ENCODE peak calls at places on chromosome 21, in eight cellular contexts. One of them, this sample, is unnamed.

GRCh38 chr21:15301736-15302135 is 236.9 kb upstream of the NRIP1 start:
- DNase-seq in GM12865: no peak
- DNase-seq in astrocyte of the cerebellum: no peak
- DNase-seq in astrocyte of the spinal cord: peak
- DNase-seq in HCT116: no peak
- DNase-seq in NB4: no peak
- DNase-seq in uterus: no peak
- DNase-seq in choroid plexus epithelial cell: no peak
- DNase-seq in this sample: peak

GRCh38 chr21:28444131-28444530 is 548.5 kb downstream of the LTN1 start:
- DNase-seq in choroid plexus epithelial cell: peak
- DNase-seq in astrocyte of the spinal cord: no peak
- DNase-seq in GM12865: no peak
- DNase-seq in HCT116: no peak
- DNase-seq in NB4: no peak
- DNase-seq in astrocyte of the cerebellum: no peak
- DNase-seq in uterus: no peak
- DNase-seq in this sample: no peak

GRCh38 chr21:20647603-20648002 is 350.6 kb upstream of the NCAM2 start:
- DNase-seq in HCT116: no peak
- DNase-seq in NB4: no peak
- DNase-seq in astrocyte of the spinal cord: peak
- DNase-seq in GM12865: no peak
- DNase-seq in uterus: no peak
- DNase-seq in astrocyte of the cerebellum: peak
- DNase-seq in choroid plexus epithelial cell: peak
- DNase-seq in this sample: peak

GRCh38 chr21:14911351-14911750 is 153.4 kb downstream of the NRIP1 start:
- DNase-seq in astrocyte of the spinal cord: no peak
- DNase-seq in HCT116: no peak
- DNase-seq in NB4: no peak
- DNase-seq in uterus: no peak
- DNase-seq in astrocyte of the cerebellum: no peak
- DNase-seq in GM12865: no peak
- DNase-seq in choroid plexus epithelial cell: no peak
- DNase-seq in this sample: peak

GRCh38 chr21:27429612-27430361 is 462.9 kb upstream of the ADAMTS5 start:
- DNase-seq in choroid plexus epithelial cell: peak
- DNase-seq in NB4: no peak
- DNase-seq in astrocyte of the cerebellum: peak
- DNase-seq in uterus: no peak
- DNase-seq in HCT116: no peak
- DNase-seq in GM12865: no peak
- DNase-seq in astrocyte of the spinal cord: peak
- DNase-seq in this sample: no peak

GRCh38 chr21:20618878-20619277 is 379.3 kb upstream of the NCAM2 start:
- DNase-seq in GM12865: no peak
- DNase-seq in astrocyte of the spinal cord: no peak
- DNase-seq in choroid plexus epithelial cell: peak
- DNase-seq in uterus: no peak
- DNase-seq in astrocyte of the cerebellum: no peak
- DNase-seq in NB4: no peak
- DNase-seq in HCT116: no peak
- DNase-seq in this sample: no peak

GRCh38 chr21:34936299-34936698 is 112.8 kb downstream of the RUNX1 start:
- DNase-seq in astrocyte of the cerebellum: no peak
- DNase-seq in choroid plexus epithelial cell: peak
- DNase-seq in GM12865: no peak
- DNase-seq in HCT116: no peak
- DNase-seq in NB4: no peak
- DNase-seq in uterus: no peak
- DNase-seq in astrocyte of the spinal cord: no peak
- DNase-seq in this sample: no peak

GRCh38 chr21:43329361-43330269 is 97.3 kb downstream of the SIK1 start:
- DNase-seq in choroid plexus epithelial cell: no peak
- DNase-seq in GM12865: no peak
- DNase-seq in HCT116: no peak
- DNase-seq in uterus: no peak
- DNase-seq in NB4: no peak
- DNase-seq in astrocyte of the cerebellum: no peak
- DNase-seq in astrocyte of the spinal cord: no peak
- DNase-seq in this sample: no peak

GRCh38 chr21:42062543-42063022 is 8.5 kb upstream of the UMODL1 start:
- DNase-seq in astrocyte of the spinal cord: no peak
- DNase-seq in uterus: no peak
- DNase-seq in HCT116: no peak
- DNase-seq in NB4: peak
- DNase-seq in GM12865: peak
- DNase-seq in astrocyte of the cerebellum: no peak
- DNase-seq in choroid plexus epithelial cell: peak
- DNase-seq in this sample: no peak

GRCh38 chr21:17441370-17441769 is 71.5 kb upstream of the CXADR start:
- DNase-seq in choroid plexus epithelial cell: peak
- DNase-seq in NB4: no peak
- DNase-seq in uterus: no peak
- DNase-seq in astrocyte of the spinal cord: peak
- DNase-seq in astrocyte of the cerebellum: peak
- DNase-seq in GM12865: no peak
- DNase-seq in HCT116: no peak
- DNase-seq in this sample: peak

GRCh38 chr21:17491716-17492414 is 21.0 kb upstream of the CXADR start:
- DNase-seq in NB4: peak
- DNase-seq in choroid plexus epithelial cell: peak
- DNase-seq in astrocyte of the cerebellum: peak
- DNase-seq in uterus: peak
- DNase-seq in HCT116: peak
- DNase-seq in GM12865: peak
- DNase-seq in astrocyte of the spinal cord: peak
- DNase-seq in this sample: peak

GRCh38 chr21:36209626-36210171 is 53.1 kb downstream of the DOP1B start:
- DNase-seq in HCT116: peak
- DNase-seq in uterus: no peak
- DNase-seq in NB4: peak
- DNase-seq in choroid plexus epithelial cell: peak
- DNase-seq in GM12865: peak
- DNase-seq in astrocyte of the spinal cord: peak
- DNase-seq in astrocyte of the cerebellum: peak
- DNase-seq in this sample: peak

GRCh38 chr21:18248171-18248570 is 3.5 kb downstream of the CHODL start:
- DNase-seq in choroid plexus epithelial cell: no peak
- DNase-seq in uterus: no peak
- DNase-seq in astrocyte of the spinal cord: no peak
- DNase-seq in astrocyte of the cerebellum: no peak
- DNase-seq in GM12865: no peak
- DNase-seq in HCT116: no peak
- DNase-seq in NB4: no peak
- DNase-seq in this sample: no peak

GRCh38 chr21:26717146-26717739 is 128.0 kb downstream of the ADAMTS1 start:
- DNase-seq in astrocyte of the cerebellum: peak
- DNase-seq in NB4: peak
- DNase-seq in HCT116: no peak
- DNase-seq in GM12865: peak
- DNase-seq in uterus: no peak
- DNase-seq in astrocyte of the spinal cord: peak
- DNase-seq in choroid plexus epithelial cell: peak
- DNase-seq in this sample: peak

GRCh38 chr21:25818156-25818950 is 83.6 kb downstream of the GABPA start:
- DNase-seq in astrocyte of the cerebellum: no peak
- DNase-seq in uterus: no peak
- DNase-seq in astrocyte of the spinal cord: no peak
- DNase-seq in GM12865: no peak
- DNase-seq in NB4: no peak
- DNase-seq in HCT116: no peak
- DNase-seq in choroid plexus epithelial cell: no peak
- DNase-seq in this sample: no peak

GRCh38 chr21:44751799-44752636 is 40.6 kb upstream of the TSPEAR start:
- DNase-seq in NB4: no peak
- DNase-seq in GM12865: no peak
- DNase-seq in uterus: no peak
- DNase-seq in astrocyte of the cerebellum: no peak
- DNase-seq in astrocyte of the spinal cord: no peak
- DNase-seq in HCT116: no peak
- DNase-seq in choroid plexus epithelial cell: no peak
- DNase-seq in this sample: no peak

GRCh38 chr21:44749759-44750674 is 38.6 kb upstream of the TSPEAR start:
- DNase-seq in NB4: no peak
- DNase-seq in astrocyte of the spinal cord: no peak
- DNase-seq in choroid plexus epithelial cell: no peak
- DNase-seq in astrocyte of the cerebellum: no peak
- DNase-seq in GM12865: no peak
- DNase-seq in uterus: no peak
- DNase-seq in HCT116: no peak
- DNase-seq in this sample: no peak

GRCh38 chr21:44750675-44751025 is 39.3 kb upstream of the TSPEAR start:
- DNase-seq in GM12865: no peak
- DNase-seq in NB4: no peak
- DNase-seq in HCT116: no peak
- DNase-seq in uterus: no peak
- DNase-seq in astrocyte of the spinal cord: no peak
- DNase-seq in choroid plexus epithelial cell: no peak
- DNase-seq in astrocyte of the cerebellum: no peak
- DNase-seq in this sample: no peak

GRCh38 chr21:44752701-44753235 is 41.4 kb upstream of the TSPEAR start:
- DNase-seq in astrocyte of the spinal cord: no peak
- DNase-seq in NB4: no peak
- DNase-seq in GM12865: no peak
- DNase-seq in astrocyte of the cerebellum: no peak
- DNase-seq in choroid plexus epithelial cell: peak
- DNase-seq in uterus: no peak
- DNase-seq in HCT116: peak
- DNase-seq in this sample: peak

GRCh38 chr21:44751186-44751798 is 39.9 kb upstream of the TSPEAR start:
- DNase-seq in HCT116: no peak
- DNase-seq in uterus: no peak
- DNase-seq in GM12865: no peak
- DNase-seq in NB4: no peak
- DNase-seq in astrocyte of the spinal cord: no peak
- DNase-seq in choroid plexus epithelial cell: no peak
- DNase-seq in astrocyte of the cerebellum: no peak
- DNase-seq in this sample: no peak
- TF ChIP-seq CTCF in HCT116: no peak
- TF ChIP-seq CTCF in uterus: no peak
- TF ChIP-seq CTCF in GM12865: no peak
- TF ChIP-seq CTCF in NB4: no peak
- TF ChIP-seq CTCF in astrocyte of the spinal cord: no peak
- TF ChIP-seq CTCF in choroid plexus epithelial cell: no peak
- TF ChIP-seq CTCF in astrocyte of the cerebellum: no peak
- TF ChIP-seq CTCF in this sample: no peak

GRCh38 chr21:33518899-33519298 is 23.0 kb downstream of the GART start:
- DNase-seq in astrocyte of the spinal cord: no peak
- DNase-seq in uterus: no peak
- DNase-seq in choroid plexus epithelial cell: no peak
- DNase-seq in GM12865: no peak
- DNase-seq in astrocyte of the cerebellum: no peak
- DNase-seq in NB4: no peak
- DNase-seq in HCT116: no peak
- DNase-seq in this sample: no peak

GRCh38 chr21:33522297-33522696 is 19.6 kb downstream of the GART start:
- DNase-seq in NB4: no peak
- DNase-seq in HCT116: no peak
- DNase-seq in uterus: no peak
- DNase-seq in choroid plexus epithelial cell: no peak
- DNase-seq in GM12865: no peak
- DNase-seq in astrocyte of the cerebellum: no peak
- DNase-seq in astrocyte of the spinal cord: no peak
- DNase-seq in this sample: no peak

DNA sequence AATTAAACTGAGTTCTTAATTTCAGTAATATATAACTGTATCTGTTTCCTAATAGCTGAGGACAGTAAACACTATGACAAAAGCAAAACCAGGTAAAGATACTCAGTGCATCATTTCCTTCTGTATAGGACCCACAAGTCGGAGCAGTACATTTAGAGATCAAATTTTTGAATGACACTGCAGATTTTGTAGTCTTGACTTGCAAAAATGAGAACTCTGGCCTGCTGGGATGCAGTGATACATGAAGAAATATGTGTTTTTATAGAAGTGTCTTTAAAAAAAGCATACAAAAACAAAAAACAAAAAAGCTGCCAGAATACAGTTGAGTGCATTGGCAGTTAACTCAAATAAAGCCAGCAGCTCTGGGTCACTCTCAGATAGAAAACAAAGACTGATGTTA is 19.0 kb downstream of the GART start:
- DNase-seq in HCT116: no peak
- DNase-seq in NB4: no peak
- DNase-seq in uterus: no peak
- DNase-seq in choroid plexus epithelial cell: no peak
- DNase-seq in astrocyte of the spinal cord: no peak
- DNase-seq in GM12865: no peak
- DNase-seq in astrocyte of the cerebellum: no peak
- DNase-seq in this sample: no peak
- H3K4me3 ChIP-seq in HCT116: no peak
- H3K4me3 ChIP-seq in NB4: no peak
- H3K4me3 ChIP-seq in uterus: no peak
- H3K4me3 ChIP-seq in choroid plexus epithelial cell: no peak
- H3K4me3 ChIP-seq in astrocyte of the spinal cord: no peak
- H3K4me3 ChIP-seq in GM12865: no peak
- H3K4me3 ChIP-seq in astrocyte of the cerebellum: no peak
- H3K4me3 ChIP-seq in this sample: no peak

DNA sequence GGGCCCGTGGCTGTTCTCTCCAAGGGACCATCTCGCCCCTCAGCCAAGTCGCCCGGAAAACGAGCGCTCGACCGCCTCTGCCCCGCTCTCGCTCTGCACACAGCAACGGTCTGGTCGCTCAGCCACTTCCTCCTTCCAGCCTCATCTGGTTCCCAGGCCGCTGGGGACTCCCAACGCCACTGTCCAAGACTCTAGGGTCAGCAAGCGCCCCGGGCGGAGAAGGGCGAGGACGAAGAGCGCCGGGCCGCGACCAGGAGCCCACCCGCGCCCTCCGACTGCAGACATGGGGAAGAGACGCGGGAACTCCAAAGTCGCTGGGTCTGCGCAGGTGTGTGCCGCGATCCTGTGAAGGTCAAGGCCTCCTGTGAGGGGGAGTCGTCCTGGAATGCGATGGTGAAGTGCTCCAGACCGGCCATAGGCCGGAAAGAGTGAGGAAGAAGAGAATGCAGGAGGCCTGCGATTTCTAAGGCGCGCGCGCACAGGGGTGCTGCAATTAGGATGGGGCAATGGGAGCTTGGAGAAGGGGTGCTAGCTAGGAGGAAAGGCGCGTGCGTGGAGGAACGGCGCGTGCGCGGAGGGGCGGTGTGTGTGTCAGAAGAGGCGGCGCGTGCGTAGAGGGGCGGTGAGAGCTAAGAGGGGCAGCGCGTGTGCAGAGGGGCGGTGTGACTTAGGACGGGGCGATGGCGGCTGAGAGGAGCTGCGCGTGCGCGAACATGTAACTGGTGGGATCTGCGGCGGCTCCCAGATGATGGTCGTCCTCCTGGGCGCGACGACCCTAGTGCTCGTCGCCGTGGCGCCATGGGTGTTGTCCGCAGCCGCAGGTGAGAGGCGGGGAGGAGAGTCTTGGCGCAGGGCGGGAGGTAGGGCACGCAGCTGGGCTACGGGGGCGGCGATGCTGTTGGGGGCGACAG is at the start of gene IFNAR1:
- DNase-seq in HCT116: peak
- DNase-seq in GM12865: peak
- DNase-seq in NB4: peak
- DNase-seq in choroid plexus epithelial cell: peak
- DNase-seq in astrocyte of the cerebellum: peak
- DNase-seq in astrocyte of the spinal cord: peak
- DNase-seq in uterus: peak
- DNase-seq in this sample: peak
- TF ChIP-seq CTCF in HCT116: no peak
- TF ChIP-seq CTCF in GM12865: no peak
- TF ChIP-seq CTCF in NB4: no peak
- TF ChIP-seq CTCF in choroid plexus epithelial cell: peak
- TF ChIP-seq CTCF in astrocyte of the cerebellum: no peak
- TF ChIP-seq CTCF in astrocyte of the spinal cord: no peak
- TF ChIP-seq CTCF in uterus: no peak
- TF ChIP-seq CTCF in this sample: no peak

GRCh38 chr21:38777521-38777920 is 28.2 kb upstream of the ETS2 start:
- DNase-seq in NB4: no peak
- DNase-seq in HCT116: no peak
- DNase-seq in GM12865: peak
- DNase-seq in uterus: no peak
- DNase-seq in astrocyte of the spinal cord: no peak
- DNase-seq in astrocyte of the cerebellum: no peak
- DNase-seq in choroid plexus epithelial cell: no peak
- DNase-seq in this sample: no peak
- H3K4me3 ChIP-seq in NB4: no peak
- H3K4me3 ChIP-seq in HCT116: no peak
- H3K4me3 ChIP-seq in GM12865: no peak
- H3K4me3 ChIP-seq in uterus: no peak
- H3K4me3 ChIP-seq in astrocyte of the spinal cord: no peak
- H3K4me3 ChIP-seq in astrocyte of the cerebellum: no peak
- H3K4me3 ChIP-seq in choroid plexus epithelial cell: no peak
- H3K4me3 ChIP-seq in this sample: no peak